ENCODE peak calls at places on chromosomes 5 and 9, in nine cellular contexts. S is IMR-90; I is A673; O is BJ; A is psoas muscle; K is cardiac fibroblast; Y is colonic mucosa; H is CD8-positive, alpha-beta T cell; Z is left ventricle myocardium inferior. X is an unnamed sample.

GRCh38 chr5:126846344-126846743 is 69.4 kb downstream of the LMNB1 start:
- DNase-seq in S (peak; percentile 38), I (no peak), O (no peak), A (no peak), K (peak; percentile 64), Y (no peak), H (no peak), Z (no peak), X (peak; percentile 11)

GRCh38 chr5:149005077-149005892 is 57.6 kb downstream of the SH3TC2 start:
- DNase-seq in S (peak; percentile 66), I (peak; percentile 64), O (peak; percentile 69), A (no peak), K (peak; percentile 77), Y (peak; percentile 25), H (no peak), Z (no peak), X (peak; percentile 47)

GRCh38 chr5:159567461-159567860 is 237.2 kb upstream of the IL12B start:
- DNase-seq in S (no peak), I (no peak), O (no peak), A (no peak), K (no peak), Y (no peak), H (no peak), Z (no peak), X (peak; percentile 43)

GRCh38 chr9:82216435-82216834 is 227.9 kb downstream of the SPATA31D1 start:
- DNase-seq in S (no peak), I (no peak), O (no peak), A (peak; percentile 41), K (no peak), Y (no peak), H (no peak), Z (no peak), X (no peak)

GRCh38 chr9:101536938-101537337 is 3.3 kb downstream of the RNF20 start:
- DNase-seq in S (peak; percentile 51), I (peak; percentile 36), O (no peak), A (no peak), K (peak; percentile 48), Y (no peak), H (no peak), Z (no peak), X (peak; percentile 65)

GRCh38 chr5:139745800-139746690 is 49.6 kb upstream of the PSD2 start:
- DNase-seq in S (peak; percentile 67), I (peak; percentile 98), O (no peak), A (peak; percentile 81), K (peak; percentile 72), Y (peak; percentile 62), H (peak; percentile 64), Z (peak; percentile 56), X (peak; percentile 71)

GRCh38 chr9:69141851-69142250 is 32.2 kb upstream of the TJP2 start:
- DNase-seq in S (no peak), I (no peak), O (no peak), A (no peak), K (no peak), Y (no peak), H (no peak), Z (no peak), X (no peak)

GRCh38 chr9:32706004-32706749 is 70.7 kb upstream of the TAF1L start:
- DNase-seq in S (peak; percentile 15), I (no peak), O (no peak), A (no peak), K (no peak), Y (no peak), H (no peak), Z (no peak), X (peak; percentile 19)

GRCh38 chr9:113293285-113293874 is 9.8 kb downstream of the RNF183 start:
- DNase-seq in S (peak; percentile 65), I (no peak), O (peak; percentile 47), A (no peak), K (no peak), Y (no peak), H (no peak), Z (no peak), X (no peak)

GRCh38 chr5:91311168-91311696 is 71.9 kb downstream of the ARRDC3 start:
- DNase-seq in S (no peak), I (no peak), O (no peak), A (no peak), K (no peak), Y (no peak), H (no peak), Z (no peak), X (no peak)

GRCh38 chr5:44952376-44952775 is 143.6 kb downstream of the MRPS30 start:
- DNase-seq in S (peak; percentile 15), I (peak; percentile 80), O (no peak), A (no peak), K (peak; percentile 49), Y (no peak), H (no peak), Z (no peak), X (peak; percentile 55)

GRCh38 chr5:121273818-121274433 is 577.8 kb upstream of the FTMT start:
- DNase-seq in S (peak; percentile 93), I (peak; percentile 89), O (peak; percentile 13), A (no peak), K (peak; percentile 95), Y (no peak), H (no peak), Z (no peak), X (peak; percentile 93)

GRCh38 chr5:143682788-143683419 is 129.1 kb upstream of the HMHB1 start:
- DNase-seq in S (peak; percentile 37), I (no peak), O (no peak), A (no peak), K (no peak), Y (no peak), H (no peak), Z (no peak), X (no peak)

GRCh38 chr5:150644058-150644457 is 3.6 kb downstream of the SYNPO start:
- DNase-seq in S (no peak), I (no peak), O (no peak), A (no peak), K (no peak), Y (no peak), H (no peak), Z (peak; percentile 8), X (no peak)

GRCh38 chr5:150642567-150642927 is 2.1 kb downstream of the SYNPO start:
- DNase-seq in S (peak; percentile 88), I (no peak), O (peak; percentile 53), A (peak; percentile 84), K (peak; percentile 93), Y (peak; percentile 57), H (no peak), Z (peak; percentile 73), X (peak; percentile 91)

GRCh38 chr5:150644496-150644895 is 4.0 kb downstream of the SYNPO start:
- DNase-seq in S (no peak), I (no peak), O (no peak), A (no peak), K (no peak), Y (no peak), H (no peak), Z (peak; percentile 65), X (no peak)

GRCh38 chr5:150641826-150642566 is 1.5 kb downstream of the SYNPO start:
- DNase-seq in S (no peak), I (no peak), O (no peak), A (no peak), K (no peak), Y (no peak), H (no peak), Z (no peak), X (no peak)

DNA sequence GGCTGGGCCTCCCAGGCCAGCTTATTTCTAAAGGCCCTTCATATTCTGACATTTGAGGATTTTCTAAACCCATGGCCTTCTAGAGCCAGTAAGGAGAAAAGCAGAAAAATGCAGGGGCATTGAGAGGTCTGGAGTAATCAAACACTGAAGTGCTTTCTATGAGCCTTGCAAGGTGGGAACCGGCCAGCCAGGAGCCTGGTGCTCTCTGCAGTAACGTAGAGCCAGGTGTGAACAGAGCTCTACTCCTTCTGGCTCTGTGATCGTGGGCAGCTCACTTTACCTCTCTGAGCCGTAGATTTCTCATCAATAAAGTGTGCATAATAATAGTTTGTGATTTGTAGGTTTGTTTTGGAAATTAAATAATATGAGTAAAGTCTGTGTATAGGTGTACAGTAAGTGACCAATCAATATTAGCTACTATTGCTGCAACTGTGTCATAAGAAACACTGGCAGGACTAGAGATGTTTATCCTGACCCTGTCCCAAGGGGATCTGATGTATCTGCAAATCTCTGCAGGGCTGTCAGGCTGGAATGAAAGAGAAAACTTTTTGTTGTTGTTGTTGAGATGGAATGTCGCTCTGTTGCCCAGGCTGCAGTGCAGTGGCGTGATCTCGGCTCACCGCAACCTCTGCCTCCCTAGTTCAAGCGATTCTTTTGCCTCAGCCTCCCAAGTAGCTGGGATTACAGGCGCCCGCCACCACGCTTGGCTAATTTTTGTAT is 2.7 kb downstream of the SYNPO start:
- DNase-seq in S (no peak), I (no peak), O (no peak), A (no peak), K (peak; percentile 38), Y (no peak), H (no peak), Z (peak; percentile 17), X (no peak)
- H3K4me3 ChIP-seq in S (peak overlapping the region; percentile 32), I (no peak overlapping the region), O (peak overlapping the region; percentile 16), A (peak overlapping the region; percentile 49), K (peak overlapping the region; percentile 61), Y (no peak overlapping the region), H (no peak overlapping the region), Z (peak overlapping the region; percentile 66), X (no peak overlapping the region)

GRCh38 chr5:118310412-118310811 is 677.9 kb downstream of the DTWD2 start:
- DNase-seq in S (no peak), I (no peak), O (no peak), A (no peak), K (no peak), Y (no peak), H (no peak), Z (no peak), X (no peak)

GRCh38 chr5:118311103-118311502 is 677.2 kb downstream of the DTWD2 start:
- DNase-seq in S (no peak), I (no peak), O (no peak), A (no peak), K (no peak), Y (no peak), H (no peak), Z (no peak), X (no peak)

DNA sequence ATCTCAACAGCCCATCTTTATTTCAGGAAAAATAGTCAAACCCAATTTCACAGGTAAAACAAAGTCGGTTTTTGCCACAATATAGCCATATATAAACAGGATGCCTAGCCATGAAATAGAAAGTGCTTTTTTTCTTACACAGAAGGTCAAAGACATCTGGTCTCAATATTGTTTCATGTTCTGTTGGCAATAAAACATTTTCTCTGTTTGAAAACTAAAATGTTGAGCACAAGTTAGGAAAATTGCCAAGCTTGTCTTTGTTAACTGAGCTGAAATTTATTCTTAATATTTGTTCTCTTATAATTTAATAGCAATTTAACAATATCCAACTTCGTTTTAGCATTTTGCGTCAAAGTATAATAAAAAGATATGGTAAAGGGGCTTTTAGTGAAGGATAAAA is 673.4 kb downstream of the DTWD2 start:
- DNase-seq in S (no peak), I (no peak), O (no peak), A (no peak), K (no peak), Y (no peak), H (no peak), Z (no peak), X (no peak)
- TF ChIP-seq CTCF in S (no peak), I (no peak), O (no peak), A (no peak), K (no peak), Y (no peak), H (no peak), Z (no peak), X (no peak)

GRCh38 chr5:1521671-1522600 is 1.8 kb downstream of the LPCAT1 start:
- DNase-seq in S (peak; percentile 87), I (peak; percentile 75), O (no peak), A (peak; percentile 39), K (peak; percentile 75), Y (peak; percentile 19), H (peak; percentile 48), Z (no peak), X (peak; percentile 62)
- H3K4me3 ChIP-seq in S (peak overlapping the region; percentile 99), I (peak overlapping the region; percentile 92), O (peak overlapping the region; percentile 70), A (peak overlapping the region; percentile 87), K (peak overlapping the region; percentile 75), Y (peak overlapping the region; percentile 70), H (peak overlapping the region; percentile 57), Z (peak overlapping the region; percentile 79), X (peak overlapping the region; percentile 59)

GRCh38 chr5:161676109-161676508 is 9.4 kb upstream of the GABRA6 start:
- DNase-seq in S (no peak), I (peak; percentile 13), O (no peak), A (no peak), K (no peak), Y (no peak), H (no peak), Z (no peak), X (peak; percentile 19)
- TF ChIP-seq CTCF in S (no peak), I (peak; percentile 39), O (no peak), A (no peak), K (peak; percentile 7), Y (peak; percentile 38), H (no peak), Z (peak; percentile 13), X (peak; percentile 51)

X was measured in epithelial cell of esophagus.